ENCODE peak calls at places on chromosomes 5 and 9, in nine cellular contexts. Q is activated CD8-positive, alpha-beta T cell treated with anti-CD3 and anti-CD28 coated beads for 36 hours; H is progenitor cell of endocrine pancreas; W is GM23338; G is Calu3; K is WERI-Rb-1; T is stomach; Y is cardiac muscle cell; I is transverse colon. U is an unnamed sample.

GRCh38 chr5:75192804-75193203 is 43.9 kb downstream of the ANKRD31 start:
- DNase-seq in I (no peak), Y (no peak), K (no peak), Q (peak; percentile 33), H (no peak), G (no peak), W (no peak), T (no peak), U (no peak)

GRCh38 chr5:128535225-128535624 is 2.8 kb downstream of the FBN2 start:
- DNase-seq in Q (no peak), I (no peak), W (no peak), G (no peak), K (no peak), Y (no peak), H (no peak), T (no peak), U (no peak)

GRCh38 chr5:159343295-159344094 is 13.2 kb upstream of the IL12B start:
- DNase-seq in T (no peak), Y (no peak), I (no peak), H (no peak), G (no peak), Q (no peak), W (no peak), K (no peak), U (no peak)

GRCh38 chr5:73797142-73797530 is 171.1 kb downstream of the ARHGEF28 start:
- DNase-seq in T (no peak), W (no peak), I (no peak), G (no peak), K (no peak), Q (no peak), Y (peak; percentile 40), H (no peak), U (no peak)

GRCh38 chr5:123151227-123151951 is 62.3 kb downstream of the PRDM6 start:
- DNase-seq in K (no peak), Y (no peak), T (no peak), W (peak; percentile 30), Q (no peak), I (no peak), H (no peak), G (no peak), U (no peak)

GRCh38 chr9:82188817-82189216 is 200.2 kb downstream of the SPATA31D1 start:
- DNase-seq in Q (no peak), G (no peak), W (peak; percentile 21), T (no peak), I (no peak), Y (no peak), K (no peak), H (no peak), U (no peak)

GRCh38 chr5:171882118-171882517 is 96.5 kb downstream of the SMIM23 start:
- DNase-seq in K (no peak), G (no peak), T (no peak), W (no peak), Y (no peak), H (no peak), Q (peak; percentile 43), I (no peak), U (no peak)

GRCh38 chr5:92518318-92518913 is 1062.6 kb downstream of the NR2F1-AS1 start:
- DNase-seq in T (no peak), Y (peak; percentile 67), I (no peak), W (peak; percentile 70), H (no peak), K (no peak), G (peak; percentile 32), Q (peak; percentile 9), U (no peak)

GRCh38 chr5:158977642-158978041 is 122.1 kb downstream of the EBF1 start:
- DNase-seq in W (no peak), H (no peak), K (no peak), T (no peak), Y (no peak), G (no peak), I (no peak), Q (no peak), U (no peak)

GRCh38 chr9:110143969-110144545 is 63.9 kb downstream of the C9orf152 start:
- DNase-seq in G (no peak), Q (peak; percentile 64), H (no peak), K (no peak), Y (no peak), I (peak; percentile 31), W (no peak), T (no peak), U (no peak)

GRCh38 chr9:68775003-68775730 is 70.1 kb downstream of the PIP5K1B start:
- DNase-seq in G (no peak), I (no peak), K (no peak), Q (no peak), T (no peak), Y (no peak), H (no peak), W (no peak), U (no peak)

GRCh38 chr5:29897916-29898315 is 1295.6 kb upstream of the CDH6 start:
- DNase-seq in G (no peak), Y (no peak), Q (no peak), I (no peak), H (no peak), K (no peak), W (peak; percentile 13), T (no peak), U (no peak)

GRCh38 chr5:11045411-11045810 is 284.4 kb upstream of the DAP start:
- DNase-seq in I (no peak), W (no peak), H (no peak), Q (no peak), Y (no peak), K (peak; percentile 82), G (no peak), T (no peak), U (no peak)

GRCh38 chr9:5626727-5627634 is 1.9 kb upstream of the RIC1 start:
- DNase-seq in T (no peak), K (peak; percentile 27), G (peak; percentile 12), Q (peak; percentile 74), H (no peak), Y (peak; percentile 93), W (no peak), I (peak; percentile 28), U (no peak)

GRCh38 chr5:131265318-131265803 is 1.5 kb downstream of the CDC42SE2 start:
- DNase-seq in H (no peak), Y (peak; percentile 31), T (no peak), K (no peak), I (no peak), G (peak; percentile 44), Q (no peak), W (peak; percentile 23), U (no peak)

GRCh38 chr9:91164724-91165520 is 196.8 kb downstream of the AUH start:
- DNase-seq in G (peak; percentile 71), Y (peak; percentile 96), I (peak; percentile 87), K (no peak), W (no peak), H (no peak), T (peak; percentile 79), Q (peak; percentile 94), U (no peak)

GRCh38 chr5:170540276-170540675 is 36.5 kb downstream of the KCNIP1 start:
- DNase-seq in T (no peak), W (no peak), I (no peak), Q (no peak), K (no peak), Y (no peak), H (no peak), G (no peak), U (no peak)

GRCh38 chr5:136810198-136810823 is 445.0 kb upstream of the TRPC7 start:
- DNase-seq in T (no peak), K (peak; percentile 16), W (no peak), I (no peak), Y (peak; percentile 26), H (no peak), G (no peak), Q (no peak), U (no peak)

GRCh38 chr5:168159425-168159824 is 132.0 kb upstream of the WWC1 start:
- DNase-seq in K (no peak), T (peak; percentile 81), I (peak; percentile 78), Q (no peak), W (peak; percentile 84), G (peak; percentile 62), Y (no peak), H (no peak), U (no peak)

GRCh38 chr9:124815601-124816000 is 37.7 kb upstream of the WDR38 start:
- DNase-seq in Y (no peak), W (no peak), Q (no peak), I (no peak), H (no peak), G (no peak), K (no peak), T (no peak), U (no peak)
- TF ChIP-seq CTCF in Y (no peak), W (no peak), Q (no peak), I (no peak), H (no peak), G (no peak), K (no peak), T (no peak), U (no peak)

GRCh38 chr9:4382722-4383317 is 83.0 kb upstream of the GLIS3 start:
- DNase-seq in Q (no peak), W (peak; percentile 66), I (no peak), Y (peak; percentile 60), H (no peak), G (peak; percentile 4), T (no peak), K (no peak), U (no peak)
- TF ChIP-seq CTCF in Q (peak; percentile 54), W (peak; percentile 69), I (peak; percentile 48), Y (peak; percentile 57), H (peak; percentile 67), G (peak; percentile 29), T (peak; percentile 29), K (peak; percentile 33), U (peak; percentile 74)

DNA sequence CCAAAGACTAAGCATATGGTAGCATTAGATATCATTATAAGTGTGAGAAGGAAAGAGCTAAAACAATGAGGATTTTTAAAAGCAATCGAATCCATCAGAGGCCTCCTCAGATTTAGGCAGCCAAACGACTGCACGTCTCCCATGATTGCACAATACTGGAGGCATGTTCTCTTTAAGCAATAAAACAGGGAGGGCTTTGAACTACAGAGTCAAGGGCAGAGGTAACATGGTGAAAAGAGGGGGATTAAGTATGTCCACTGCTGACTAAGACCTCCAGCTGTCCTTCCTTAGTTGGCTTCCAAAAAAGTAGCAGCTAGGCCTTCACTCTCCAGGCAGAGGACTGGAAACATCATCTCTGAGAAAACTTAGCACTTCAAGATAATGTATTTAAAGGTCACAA is 298.7 kb upstream of the RGMB start:
- DNase-seq in T (no peak), I (no peak), Q (no peak), K (no peak), Y (peak; percentile 49), W (no peak), H (no peak), G (no peak), U (no peak)
- TF ChIP-seq CTCF in T (no peak), I (no peak), Q (no peak), K (no peak), Y (no peak), W (no peak), H (no peak), G (no peak), U (no peak)

DNA sequence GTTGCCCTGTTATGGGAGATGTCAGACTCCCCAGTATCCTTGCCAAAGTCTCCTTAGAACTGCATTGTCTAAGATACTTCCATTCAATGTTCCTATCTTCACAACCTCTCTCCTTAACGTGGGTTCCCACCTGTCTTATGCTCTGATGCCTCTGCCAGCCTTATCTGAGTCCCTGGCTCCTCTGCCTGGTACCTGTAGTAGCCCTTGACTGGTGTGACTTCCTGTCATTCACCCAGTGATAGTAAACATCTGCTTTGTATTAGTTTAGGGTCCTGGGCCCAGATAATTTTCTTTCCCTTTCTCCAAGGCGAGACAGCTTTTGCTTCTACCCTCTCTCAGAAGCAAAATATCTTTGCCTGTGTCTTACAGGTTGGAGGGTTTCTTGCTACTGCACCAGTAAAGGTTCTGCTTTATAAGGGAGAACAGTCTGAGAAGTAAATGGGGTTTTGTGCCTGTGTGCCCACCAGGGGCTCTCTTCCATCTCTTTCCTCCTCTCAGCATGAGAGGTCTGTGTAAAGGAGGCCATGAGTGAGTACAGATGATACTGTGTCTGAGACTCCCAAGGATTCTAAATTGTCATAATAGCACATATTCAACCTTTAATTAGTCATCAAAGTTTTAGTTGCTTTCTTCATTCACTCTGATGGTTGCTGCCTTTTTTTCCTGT is 220.8 kb downstream of the PRR16 start:
- DNase-seq in W (peak; percentile 69), Q (no peak), H (no peak), T (no peak), G (peak; percentile 24), K (peak; percentile 31), Y (peak; percentile 6), I (no peak), U (no peak)
- TF ChIP-seq CTCF in W (peak; percentile 68), Q (no peak), H (peak; percentile 43), T (no peak), G (no peak), K (peak; percentile 61), Y (peak; percentile 10), I (no peak), U (peak; percentile 47)